ENCODE peak calls at places on chromosomes 5 and 9, in six cellular contexts. L is CD8-positive, alpha-beta T cell; N is cardiac muscle cell; J is left ventricle myocardium inferior; X is thoracic aorta; K is aorta. M is an unnamed sample. For H3K27me3, the result is how much of the 10 kb centered on the place peaks cover.

GRCh38 chr9:76341616-76342015 is 52.6 kb downstream of the RFK start:
- DNase-seq in L (no peak), N (peak), J (no peak), X (no peak), K (no peak), M (no peak)

GRCh38 chr5:131758520-131758900 is 38.3 kb downstream of the FNIP1 start:
- DNase-seq in L (no peak), N (peak), J (no peak), X (no peak), K (no peak), M (no peak)

GRCh38 chr5:126868338-126868737 is 91.4 kb downstream of the LMNB1 start:
- DNase-seq in L (no peak), N (no peak), J (no peak), X (no peak), K (no peak), M (no peak)

GRCh38 chr9:123174887-123175518 is 93.4 kb downstream of the STRBP start:
- DNase-seq in L (no peak), N (no peak), J (no peak), X (no peak), K (no peak), M (no peak)

GRCh38 chr9:133428579-133429215 is 6.5 kb downstream of the ADAMTS13 start:
- DNase-seq in L (no peak), N (peak), J (no peak), X (no peak), K (no peak), M (no peak)

GRCh38 chr9:112061152-112061740 is 113.9 kb downstream of the SUSD1 start:
- DNase-seq in L (no peak), N (peak), J (peak), X (peak), K (peak), M (peak)

GRCh38 chr5:133581918-133582317 is 30.4 kb downstream of the FSTL4 start:
- DNase-seq in L (no peak), N (no peak), J (no peak), X (no peak), K (no peak), M (no peak)

GRCh38 chr5:65803699-65804426 is 81.9 kb downstream of the NLN start:
- DNase-seq in L (no peak), N (peak), J (no peak), X (no peak), K (no peak), M (no peak)

GRCh38 chr5:153523196-153523595 is 32.7 kb downstream of the GRIA1 start:
- DNase-seq in L (no peak), N (no peak), J (no peak), X (no peak), K (no peak), M (peak)

GRCh38 chr5:38556115-38556598 is 289 bp downstream of the LIFR start:
- DNase-seq in L (no peak), N (no peak), J (peak), X (no peak), K (no peak), M (peak)

GRCh38 chr9:127817881-127818434 is 15.3 kb downstream of the FPGS start:
- DNase-seq in L (no peak), N (no peak), J (no peak), X (no peak), K (no peak), M (no peak)
- H3K27ac ChIP-seq in L (no peak), N (peak), J (peak), X (no peak), K (no peak), M (no peak)

GRCh38 chr9:93261735-93262523 is 78.0 kb downstream of the WNK2 start:
- DNase-seq in L (no peak), N (no peak), J (no peak), X (no peak), K (peak), M (no peak)
- H3K27me3 ChIP-seq in L (under half), N (under half), J (under half), X (under half), K (under half), M (under half)

DNA sequence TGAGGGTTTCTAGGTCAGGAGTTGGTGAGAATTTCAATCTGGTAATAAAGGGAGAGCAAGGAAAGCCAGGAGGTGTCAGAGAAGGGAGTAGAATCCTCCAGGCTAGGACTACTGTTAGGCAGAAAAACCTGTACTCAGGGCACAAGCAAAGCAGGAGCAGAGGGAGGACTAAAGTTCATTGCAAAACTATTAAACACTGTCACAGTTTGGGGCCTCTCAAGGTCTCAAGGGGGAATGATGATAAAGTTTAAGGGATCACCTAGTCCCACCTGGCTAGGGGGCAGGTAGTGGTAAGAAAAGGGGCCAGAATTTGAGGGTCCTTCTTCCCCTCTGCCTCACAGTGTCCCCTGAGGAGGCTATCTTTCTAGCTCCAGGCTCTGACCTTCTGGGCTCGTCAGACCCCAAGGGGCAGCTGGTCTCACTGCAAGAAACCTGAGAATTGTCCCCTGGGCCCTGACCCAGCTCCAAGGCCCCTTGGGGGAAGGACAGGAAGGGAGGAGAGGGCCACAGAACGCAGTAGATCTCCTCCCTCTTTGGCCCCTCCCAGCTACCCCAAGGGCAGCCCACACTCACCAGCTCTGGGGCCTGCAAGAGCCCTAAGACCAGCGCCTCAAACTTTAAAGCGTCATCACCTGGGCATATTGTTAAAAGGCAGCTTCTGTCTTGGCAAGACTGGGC is 984 bp downstream of the CCDC69 start:
- DNase-seq in L (peak), N (peak), J (peak), X (no peak), K (peak), M (no peak)
- H3K4me3 ChIP-seq in L (peak), N (peak), J (peak), X (peak), K (peak), M (peak)

DNA sequence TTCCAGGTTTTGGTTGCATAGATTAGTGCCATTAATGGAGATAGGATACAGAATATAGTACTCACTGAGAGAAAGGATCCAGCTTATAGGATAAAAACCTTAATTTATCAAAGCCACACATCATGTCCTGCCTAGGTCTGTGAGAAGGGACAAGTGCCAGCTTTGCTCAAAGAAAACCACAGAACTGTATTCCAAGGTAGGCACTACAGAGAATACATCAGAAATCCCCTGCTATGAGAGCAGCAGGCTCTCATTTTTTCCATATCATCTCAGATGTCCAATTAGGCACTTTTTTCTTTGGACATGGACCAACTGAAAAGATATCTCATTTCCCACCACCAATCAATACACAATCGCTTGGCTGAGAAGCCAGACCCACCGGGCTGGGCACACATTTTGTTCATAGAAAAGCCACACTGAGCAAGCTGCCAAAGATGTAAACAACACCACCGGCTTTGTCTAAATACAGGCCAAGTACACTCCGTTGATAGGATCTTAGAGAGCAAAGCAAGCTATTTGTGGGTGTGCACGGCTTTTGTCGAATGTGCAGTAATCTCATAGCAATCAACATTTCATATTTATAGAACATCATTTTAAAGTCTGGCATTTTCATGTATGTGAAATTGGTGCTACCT is 25.9 kb downstream of the STOM start:
- DNase-seq in L (no peak), N (no peak), J (no peak), X (no peak), K (no peak), M (no peak)
- H3K27ac ChIP-seq in L (no peak), N (no peak), J (peak), X (peak), K (no peak), M (no peak)

DNA sequence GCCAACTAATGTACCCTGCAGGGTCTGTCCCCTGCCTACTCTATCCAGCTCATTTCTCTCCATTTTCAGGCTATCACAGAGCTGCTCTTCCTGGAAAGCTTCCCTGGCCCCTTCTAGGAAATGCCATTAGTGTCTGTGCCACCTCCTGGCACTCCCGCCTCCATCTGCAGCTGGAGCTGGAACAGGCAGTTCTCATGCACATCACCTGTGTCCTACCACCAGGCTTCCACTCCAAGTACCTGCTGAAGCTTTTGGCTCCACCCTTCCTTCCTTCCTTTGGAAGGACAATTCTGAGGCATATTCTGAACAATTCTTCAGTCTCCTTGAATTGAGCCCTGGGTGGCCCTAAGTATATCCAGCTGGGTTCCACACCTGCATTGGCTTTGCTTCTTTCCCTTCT is 156.2 kb upstream of the ZNF618 start:
- DNase-seq in L (no peak), N (no peak), J (no peak), X (no peak), K (no peak), M (no peak)
- H3K27me3 ChIP-seq in L (under half), N (under half), J (under half), X (under half), K (under half), M (under half)

DNA sequence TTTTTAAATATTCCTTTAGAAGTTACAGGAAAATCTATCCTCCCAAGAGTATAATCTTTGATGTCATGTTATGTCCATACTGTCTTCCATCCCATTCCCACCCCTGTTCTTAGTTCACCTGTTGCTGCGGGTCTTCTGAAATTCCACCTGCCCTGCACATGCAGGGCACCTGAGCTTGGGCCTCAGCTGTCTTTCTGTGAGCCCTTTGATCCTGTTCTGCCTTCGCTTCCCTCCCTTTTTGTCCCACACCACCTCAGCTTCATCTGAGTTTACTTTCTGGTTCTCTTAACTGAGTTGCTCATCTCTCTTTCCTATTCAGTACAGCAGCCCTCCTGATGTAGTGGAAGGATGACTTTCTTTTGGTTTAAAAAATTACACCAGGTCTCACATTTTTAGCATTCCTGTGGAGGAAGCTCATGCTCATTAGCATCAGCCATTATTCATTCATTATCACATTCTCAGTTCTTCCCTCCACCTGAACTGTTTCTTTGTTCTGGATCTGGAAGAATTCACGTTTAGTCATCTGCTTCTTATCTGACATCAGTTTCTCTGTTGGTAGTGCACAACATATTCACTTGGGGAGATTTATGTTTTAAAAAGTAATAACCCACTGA is 211.0 kb downstream of the ADCY2 start:
- DNase-seq in L (no peak), N (no peak), J (no peak), X (no peak), K (no peak), M (no peak)
- H3K4me3 ChIP-seq in L (no peak), N (no peak), J (no peak), X (no peak), K (no peak), M (no peak)

DNA sequence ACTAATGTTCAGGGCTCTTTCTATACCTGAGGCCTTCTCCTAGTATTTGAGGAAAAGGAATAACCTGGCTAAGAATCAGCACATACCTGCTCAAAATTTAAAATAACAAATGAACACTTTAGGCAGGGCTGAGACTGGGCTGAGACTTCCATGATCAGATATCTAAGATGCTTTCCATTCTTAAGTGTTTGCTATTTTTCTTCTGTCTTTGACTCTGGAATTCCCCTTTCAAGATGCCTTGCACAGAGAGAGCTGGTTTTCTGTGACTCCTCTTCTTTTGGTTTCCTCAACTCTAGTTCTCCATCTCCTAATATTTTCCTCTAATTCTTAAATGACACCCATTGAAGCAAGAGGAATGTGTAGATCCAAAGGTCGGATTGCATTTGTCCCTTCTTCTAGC is 61.1 kb downstream of the DPYSL3 start:
- DNase-seq in L (no peak), N (no peak), J (no peak), X (no peak), K (no peak), M (no peak)
- H3K27ac ChIP-seq in L (no peak), N (peak), J (peak), X (peak), K (peak), M (no peak)

DNA sequence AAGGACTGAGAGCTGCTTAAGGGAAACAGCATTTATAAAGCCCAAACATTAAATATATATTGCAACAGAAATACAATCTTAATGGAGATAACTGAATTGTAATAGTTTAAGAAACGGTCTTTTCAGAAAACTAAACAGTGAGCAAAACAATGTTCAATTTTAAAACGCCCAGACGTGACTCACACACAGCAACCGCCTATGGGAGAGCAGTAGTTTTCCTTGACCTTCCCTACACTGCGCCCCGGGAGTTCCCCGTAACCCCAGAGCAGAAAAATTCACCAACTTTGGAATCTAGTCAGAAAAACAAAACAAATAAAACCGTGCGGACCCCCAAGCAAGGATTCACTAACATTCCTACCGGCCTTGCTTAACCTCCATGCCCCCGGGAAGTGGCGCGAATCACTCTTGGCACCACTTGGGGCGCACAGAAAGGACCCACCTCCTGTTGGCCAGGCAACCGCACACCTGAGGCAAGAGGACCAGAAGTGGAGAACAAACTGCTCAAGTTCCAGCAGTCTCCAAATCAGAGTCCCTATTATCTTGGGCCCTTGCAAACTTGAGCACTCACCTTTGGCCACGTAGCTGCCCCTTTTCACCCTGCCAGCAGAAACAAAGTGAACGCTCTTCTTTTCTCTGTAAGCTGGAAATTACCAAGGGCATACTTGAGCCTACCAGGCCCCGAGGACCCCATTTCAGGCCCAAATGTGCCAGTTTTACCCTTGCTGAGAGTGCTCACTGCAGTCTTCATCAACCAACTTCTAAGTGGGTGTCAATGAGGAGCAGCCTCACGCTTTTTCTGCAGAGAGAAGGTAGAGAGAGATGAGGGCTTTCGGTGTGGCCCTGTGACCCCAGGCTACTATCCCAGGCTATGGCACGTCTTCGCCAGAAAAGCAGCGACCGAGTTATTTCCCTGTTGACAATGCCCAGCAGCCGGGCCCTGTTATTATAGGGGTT is 189.7 kb downstream of the MEF2C start:
- DNase-seq in L (no peak), N (no peak), J (no peak), X (no peak), K (no peak), M (no peak)
- H3K27me3 ChIP-seq in L (under half), N (half or more), J (half or more), X (under half), K (under half), M (half or more)

M was measured in brain microvascular endothelial cell.